ENCODE peak calls at places on chromosome 6, in five cellular contexts. I, H, C, F and J are unnamed samples.

GRCh38 chr6:15399651-15400470 is 154.0 kb downstream of the JARID2 start:
- DNase-seq in H (peak; percentile 68), I (peak; percentile 74), C (peak; percentile 64), F (peak; percentile 78), J (peak; percentile 72)

GRCh38 chr6:113375950-113376846 is 480.9 kb upstream of the MARCKS start:
- DNase-seq in H (no peak), C (no peak), I (no peak), F (no peak), J (no peak)

GRCh38 chr6:84197708-84198107 is 29.7 kb downstream of the CEP162 start:
- DNase-seq in H (no peak), C (no peak), F (no peak), I (no peak), J (no peak)

GRCh38 chr6:125014157-125014957 is 52.1 kb downstream of the RNF217 start:
- DNase-seq in I (no peak), H (no peak), F (no peak), C (no peak), J (no peak)

GRCh38 chr6:84422380-84422968 is 195.0 kb upstream of the CEP162 start:
- DNase-seq in C (peak; percentile 26), I (peak; percentile 20), F (peak; percentile 65), H (peak; percentile 11), J (peak; percentile 37)

GRCh38 chr6:121748376-121748775 is 312.9 kb downstream of the GJA1 start:
- DNase-seq in I (no peak), F (no peak), H (no peak), C (no peak), J (no peak)

GRCh38 chr6:3421763-3422456 is 34.9 kb downstream of the SLC22A23 start:
- DNase-seq in C (no peak), I (no peak), F (no peak), H (no peak), J (no peak)

GRCh38 chr6:108966855-108967755 is 118.9 kb downstream of the ARMC2 start:
- DNase-seq in C (peak; percentile 74), I (no peak), F (no peak), H (no peak), J (peak; percentile 36)

GRCh38 chr6:87909849-87910248 is 137.8 kb upstream of the SPACA1 start:
- DNase-seq in I (no peak), C (no peak), H (no peak), F (no peak), J (no peak)

GRCh38 chr6:4939241-4939640 is 64.6 kb downstream of the RPP40 start:
- DNase-seq in F (no peak), C (no peak), H (no peak), I (no peak), J (no peak)

GRCh38 chr6:134331255-134331654 is 13.3 kb upstream of the SGK1 start:
- DNase-seq in I (no peak), F (no peak), C (no peak), H (no peak), J (no peak)

GRCh38 chr6:115729036-115729435 is 331.7 kb downstream of the FRK start:
- DNase-seq in I (no peak), F (no peak), C (no peak), H (no peak), J (no peak)

GRCh38 chr6:2209226-2209809 is 36.1 kb downstream of the GMDS start:
- DNase-seq in F (no peak), I (peak; percentile 88), C (peak; percentile 64), H (peak; percentile 87), J (peak; percentile 45)

GRCh38 chr6:701215-701614 is 8.3 kb upstream of the EXOC2 start:
- DNase-seq in F (no peak), C (no peak), I (no peak), H (no peak), J (no peak)

GRCh38 chr6:163398104-163398503 is 16.4 kb upstream of the QKI start:
- DNase-seq in I (no peak), H (no peak), F (no peak), C (no peak), J (no peak)

GRCh38 chr6:139112561-139112960 is 22.3 kb upstream of the HECA start:
- DNase-seq in H (no peak), I (no peak), C (no peak), F (no peak), J (no peak)

GRCh38 chr6:115896538-115897129 is 164.1 kb downstream of the FRK start:
- DNase-seq in C (no peak), H (peak; percentile 22), F (peak; percentile 25), I (no peak), J (no peak)

GRCh38 chr6:120498711-120499110 is 835.6 kb downstream of the TBC1D32 start:
- DNase-seq in H (no peak), I (no peak), F (no peak), C (no peak), J (no peak)

GRCh38 chr6:170524188-170524535 is 28.9 kb downstream of the PSMB1 start:
- DNase-seq in I (no peak), F (no peak), C (no peak), H (no peak), J (peak; percentile 51)

GRCh38 chr6:113328886-113329381 is 528.2 kb upstream of the MARCKS start:
- DNase-seq in F (no peak), H (no peak), I (no peak), C (no peak), J (no peak)

GRCh38 chr6:54255881-54256280 is 52.4 kb upstream of the TINAG start:
- DNase-seq in H (no peak), I (no peak), F (no peak), C (no peak), J (no peak)

GRCh38 chr6:46491201-46491788 is at the start of gene RCAN2:
- DNase-seq in I (peak; percentile 62), H (peak; percentile 63), C (peak; percentile 61), F (peak; percentile 16), J (peak; percentile 65)

GRCh38 chr6:136609878-136610706 is 59.9 kb upstream of the MAP7 start:
- DNase-seq in F (no peak), C (peak; percentile 84), H (peak; percentile 67), I (peak; percentile 55), J (peak; percentile 40)

GRCh38 chr6:20403080-20403765 is 1.5 kb downstream of the E2F3 start:
- DNase-seq in C (peak; percentile 95), H (peak; percentile 87), I (peak; percentile 65), F (peak; percentile 72), J (peak; percentile 94)

GRCh38 chr6:20399518-20399917 is 2.2 kb upstream of the E2F3 start:
- DNase-seq in F (no peak), C (no peak), H (no peak), I (no peak), J (no peak)

GRCh38 chr6:20402181-20403079 is 751 bp downstream of the E2F3 start:
- DNase-seq in C (peak; percentile 49), F (peak; percentile 47), H (peak; percentile 71), I (peak; percentile 30), J (peak; percentile 65)

GRCh38 chr6:20401403-20402180 is at the start of gene E2F3:
- DNase-seq in H (peak; percentile 100), C (peak; percentile 100), I (peak; percentile 100), F (peak; percentile 99), J (peak; percentile 100)

GRCh38 chr6:20400476-20401402 is 940 bp upstream of the E2F3 start:
- DNase-seq in C (peak; percentile 80), I (no peak), F (peak; percentile 18), H (peak; percentile 65), J (peak; percentile 78)
- TF ChIP-seq CTCF in C (no peak), I (no peak), F (peak; percentile 37), H (no peak), J (peak; percentile 42)

GRCh38 chr6:149464411-149464810 is 20.4 kb downstream of the ZC3H12D start:
- DNase-seq in C (no peak), F (no peak), H (no peak), I (no peak), J (no peak)

GRCh38 chr6:149463781-149464180 is 21.0 kb downstream of the ZC3H12D start:
- DNase-seq in F (no peak), H (no peak), C (no peak), I (no peak), J (no peak)

GRCh38 chr6:149470948-149471347 is 13.9 kb downstream of the ZC3H12D start:
- DNase-seq in F (no peak), I (no peak), H (no peak), C (no peak), J (no peak)

GRCh38 chr6:149468179-149468578 is 16.6 kb downstream of the ZC3H12D start:
- DNase-seq in C (no peak), H (no peak), F (no peak), I (no peak), J (no peak)

DNA sequence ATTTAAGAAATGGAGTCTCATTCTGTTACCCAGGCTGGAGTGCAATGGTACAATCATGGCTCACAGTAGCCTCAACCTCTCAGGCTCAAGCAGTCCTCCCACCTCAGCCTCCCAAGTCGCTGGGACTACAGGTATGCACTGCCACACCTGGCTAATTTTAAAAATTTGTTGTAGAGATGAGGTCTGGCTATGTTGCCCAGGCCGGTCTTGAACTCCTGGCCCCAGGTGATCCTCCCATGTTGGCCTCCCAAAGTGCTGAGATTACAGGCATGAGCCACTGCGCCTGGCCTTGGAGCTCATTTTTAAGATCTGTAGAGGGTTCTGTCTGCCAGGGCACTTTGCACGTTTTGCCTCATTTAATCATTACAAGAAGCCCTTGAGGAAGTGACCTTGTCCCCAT is 17.5 kb downstream of the ZC3H12D start:
- DNase-seq in F (no peak), I (no peak), C (no peak), H (no peak), J (no peak)
- H3K4me1 ChIP-seq in F (peaks cover 9% of the 10 kb centered on the region), I (no peaks in the 10 kb centered on the region), C (peaks cover 11% of the 10 kb centered on the region), H (no peaks in the 10 kb centered on the region), J (no peaks in the 10 kb centered on the region)

DNA sequence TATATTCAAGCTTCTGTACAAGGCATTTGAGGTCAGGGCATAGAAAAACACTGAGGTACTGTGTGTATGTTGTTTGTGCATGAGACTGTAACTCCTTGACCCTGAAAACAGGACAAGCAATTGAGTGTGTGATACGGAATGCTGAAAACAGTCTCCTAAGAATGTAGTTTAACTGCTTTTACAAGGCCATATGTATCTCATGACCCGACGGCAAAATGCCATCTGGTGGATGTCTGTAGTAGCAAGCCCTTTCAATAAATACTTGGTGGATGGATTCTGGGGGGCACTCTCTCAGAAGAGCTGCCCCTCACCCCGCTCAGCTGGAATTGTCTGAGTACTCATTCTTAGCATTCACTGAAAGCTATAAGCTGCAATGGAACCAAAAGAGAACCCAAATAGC is 69.3 kb upstream of the EYS start:
- DNase-seq in F (no peak), I (no peak), H (peak; percentile 54), C (no peak), J (no peak)
- TF ChIP-seq CTCF in F (no peak), I (no peak), H (peak; percentile 24), C (no peak), J (no peak)

DNA sequence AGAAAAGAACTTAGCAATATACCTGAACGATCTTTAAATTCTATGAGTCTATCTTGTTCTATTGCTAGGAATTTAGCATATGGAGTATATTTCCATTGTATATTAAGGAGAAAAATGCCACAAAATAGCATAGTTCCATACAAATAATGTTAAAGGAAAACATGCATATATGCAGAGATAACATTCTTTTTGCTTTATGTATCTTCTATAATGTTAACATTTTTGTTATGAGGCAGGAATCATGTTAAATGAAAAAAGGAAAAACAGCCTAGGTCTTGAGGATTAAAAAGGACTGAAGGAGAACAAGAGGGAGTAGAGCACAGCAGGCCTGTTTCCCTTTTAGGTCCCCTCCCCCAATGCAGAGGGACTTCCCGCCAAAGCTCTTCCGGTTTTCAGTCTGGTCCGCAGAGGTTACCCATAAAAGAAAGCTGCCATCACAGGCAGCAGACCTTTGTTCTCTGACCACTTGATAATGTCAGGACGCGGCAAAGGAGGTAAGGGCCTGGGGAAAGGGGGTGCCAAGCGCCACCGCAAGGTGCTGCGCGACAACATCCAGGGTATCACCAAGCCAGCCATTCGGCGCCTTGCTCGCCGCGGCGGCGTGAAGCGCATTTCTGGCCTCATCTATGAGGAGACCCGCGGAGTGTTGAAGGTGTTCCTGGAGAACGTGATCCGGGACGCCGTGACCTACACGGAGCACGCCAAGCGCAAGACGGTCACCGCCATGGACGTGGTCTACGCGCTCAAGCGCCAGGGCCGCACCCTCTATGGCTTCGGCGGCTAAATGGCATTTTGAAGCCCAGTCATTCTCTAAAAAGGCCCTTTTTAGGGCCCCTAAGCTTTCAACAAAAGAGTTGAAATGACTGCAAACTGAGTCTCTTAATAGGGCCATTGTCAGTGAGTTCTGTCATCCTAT is 108.4 kb upstream of the PRSS16 start:
- DNase-seq in C (peak; percentile 51), I (no peak), H (peak; percentile 81), F (peak; percentile 41), J (peak; percentile 60)
- H3K4me1 ChIP-seq in C (peaks cover 10% of the 10 kb centered on the region), I (no peaks in the 10 kb centered on the region), H (peaks cover 8% of the 10 kb centered on the region), F (peaks cover 8% of the 10 kb centered on the region), J (no peaks in the 10 kb centered on the region)